ENCODE peak calls at places on chromosomes 5 and 9, in seven cellular contexts. Q, C, E, K, Y, N and S are unnamed samples.

GRCh38 chr9:16133032-16133431 is 580.2 kb downstream of the CCDC171 start:
- DNase-seq in Q (no peak), C (no peak), E (no peak), K (no peak), Y (no peak), N (no peak), S (no peak)

GRCh38 chr5:14816999-14817761 is 54.4 kb downstream of the ANKH start:
- DNase-seq in Q (peak; percentile 89), C (no peak), E (no peak), K (no peak), Y (no peak), N (peak; percentile 95), S (no peak)

GRCh38 chr9:113187935-113188595 is 33.0 kb downstream of the FKBP15 start:
- DNase-seq in Q (peak; percentile 91), C (no peak), E (no peak), K (no peak), Y (no peak), N (peak; percentile 92), S (no peak)

GRCh38 chr5:42944989-42945388 is 95.1 kb downstream of the ANXA2R start:
- DNase-seq in Q (peak; percentile 96), C (no peak), E (no peak), K (no peak), Y (no peak), N (peak; percentile 90), S (no peak)

GRCh38 chr9:93240891-93241334 is 57.0 kb downstream of the WNK2 start:
- DNase-seq in Q (no peak), C (no peak), E (no peak), K (no peak), Y (no peak), N (no peak), S (no peak)

GRCh38 chr5:42490836-42491235 is 67.6 kb downstream of the GHR start:
- DNase-seq in Q (no peak), C (no peak), E (no peak), K (no peak), Y (no peak), N (no peak), S (no peak)

GRCh38 chr5:29902859-29903258 is 1290.6 kb upstream of the CDH6 start:
- DNase-seq in Q (no peak), C (no peak), E (no peak), K (no peak), Y (no peak), N (no peak), S (no peak)

GRCh38 chr5:158765407-158765806 is 334.3 kb downstream of the EBF1 start:
- DNase-seq in Q (no peak), C (peak; percentile 2), E (no peak), K (no peak), Y (no peak), N (no peak), S (no peak)

GRCh38 chr5:111932628-111933027 is 175.6 kb upstream of the NREP start:
- DNase-seq in Q (peak; percentile 61), C (no peak), E (no peak), K (no peak), Y (no peak), N (no peak), S (no peak)

GRCh38 chr9:129058965-129059795 is 21.7 kb upstream of the DOLPP1 start:
- DNase-seq in Q (peak; percentile 33), C (no peak), E (no peak), K (no peak), Y (no peak), N (peak; percentile 24), S (no peak)

GRCh38 chr5:84688566-84688965 is 303.9 kb upstream of the EDIL3 start:
- DNase-seq in Q (peak; percentile 99), C (no peak), E (no peak), K (no peak), Y (no peak), N (peak; percentile 87), S (no peak)

GRCh38 chr9:9108641-9109040 is 1309.1 kb upstream of the DMAC1 start:
- DNase-seq in Q (no peak), C (no peak), E (no peak), K (no peak), Y (peak; percentile 13), N (no peak), S (no peak)

GRCh38 chr9:116383133-116383532 is 229.5 kb downstream of the PAPPA start:
- DNase-seq in Q (no peak), C (no peak), E (no peak), K (no peak), Y (no peak), N (no peak), S (no peak)

GRCh38 chr5:89065919-89066318 is 182.9 kb upstream of the MEF2C start:
- DNase-seq in Q (no peak), C (no peak), E (no peak), K (no peak), Y (no peak), N (no peak), S (no peak)

GRCh38 chr9:38294130-38294529 is 98.4 kb upstream of the ALDH1B1 start:
- DNase-seq in Q (no peak), C (no peak), E (no peak), K (no peak), Y (no peak), N (no peak), S (no peak)

GRCh38 chr9:110257097-110257955 is 1.0 kb upstream of the TXN start:
- DNase-seq in Q (peak; percentile 16), C (peak; percentile 12), E (peak; percentile 32), K (peak; percentile 23), Y (peak; percentile 50), N (no peak), S (no peak)

GRCh38 chr9:4741365-4742031 is 496 bp upstream of the AK3 start:
- DNase-seq in Q (no peak), C (peak; percentile 9), E (peak; percentile 52), K (peak; percentile 66), Y (no peak), N (peak; percentile 4), S (no peak)

GRCh38 chr5:30768061-30768460 is 425.4 kb upstream of the CDH6 start:
- DNase-seq in Q (no peak), C (no peak), E (no peak), K (no peak), Y (no peak), N (no peak), S (no peak)

GRCh38 chr9:89756891-89757537 is 152.2 kb downstream of the GADD45G start:
- DNase-seq in Q (no peak), C (no peak), E (peak; percentile 88), K (no peak), Y (no peak), N (peak; percentile 64), S (no peak)

GRCh38 chr9:129888085-129888808 is 53.0 kb downstream of the USP20 start:
- DNase-seq in Q (no peak), C (peak; percentile 95), E (peak; percentile 62), K (no peak), Y (no peak), N (no peak), S (peak; percentile 86)

DNA sequence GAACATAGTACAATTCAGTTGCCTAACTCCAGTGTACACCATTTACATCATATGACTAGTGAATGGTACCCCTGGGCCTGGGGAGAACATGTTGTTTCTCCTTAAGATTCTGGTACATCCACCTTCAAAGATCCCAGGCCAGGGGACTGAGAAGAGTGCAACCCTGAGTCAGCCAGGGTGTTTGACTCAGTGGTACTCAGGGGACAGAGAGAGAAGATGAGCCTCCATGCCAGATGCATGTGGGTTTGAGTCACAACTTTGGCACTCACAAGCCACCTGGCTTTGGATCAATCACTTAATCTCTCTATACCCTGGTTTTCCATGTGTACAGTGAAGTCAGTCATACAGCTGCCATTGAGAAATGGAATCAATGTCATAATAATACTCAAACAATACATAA is 53.7 kb downstream of the MAP1B start:
- DNase-seq in Q (peak; percentile 71), C (no peak), E (no peak), K (no peak), Y (no peak), N (no peak), S (no peak)
- H3K27ac ChIP-seq in Q (peak overlapping the region; percentile 75), C (no peak overlapping the region), E (peak overlapping the region; percentile 35), K (no peak overlapping the region), Y (no peak overlapping the region), N (peak overlapping the region; percentile 76), S (no peak overlapping the region)

DNA sequence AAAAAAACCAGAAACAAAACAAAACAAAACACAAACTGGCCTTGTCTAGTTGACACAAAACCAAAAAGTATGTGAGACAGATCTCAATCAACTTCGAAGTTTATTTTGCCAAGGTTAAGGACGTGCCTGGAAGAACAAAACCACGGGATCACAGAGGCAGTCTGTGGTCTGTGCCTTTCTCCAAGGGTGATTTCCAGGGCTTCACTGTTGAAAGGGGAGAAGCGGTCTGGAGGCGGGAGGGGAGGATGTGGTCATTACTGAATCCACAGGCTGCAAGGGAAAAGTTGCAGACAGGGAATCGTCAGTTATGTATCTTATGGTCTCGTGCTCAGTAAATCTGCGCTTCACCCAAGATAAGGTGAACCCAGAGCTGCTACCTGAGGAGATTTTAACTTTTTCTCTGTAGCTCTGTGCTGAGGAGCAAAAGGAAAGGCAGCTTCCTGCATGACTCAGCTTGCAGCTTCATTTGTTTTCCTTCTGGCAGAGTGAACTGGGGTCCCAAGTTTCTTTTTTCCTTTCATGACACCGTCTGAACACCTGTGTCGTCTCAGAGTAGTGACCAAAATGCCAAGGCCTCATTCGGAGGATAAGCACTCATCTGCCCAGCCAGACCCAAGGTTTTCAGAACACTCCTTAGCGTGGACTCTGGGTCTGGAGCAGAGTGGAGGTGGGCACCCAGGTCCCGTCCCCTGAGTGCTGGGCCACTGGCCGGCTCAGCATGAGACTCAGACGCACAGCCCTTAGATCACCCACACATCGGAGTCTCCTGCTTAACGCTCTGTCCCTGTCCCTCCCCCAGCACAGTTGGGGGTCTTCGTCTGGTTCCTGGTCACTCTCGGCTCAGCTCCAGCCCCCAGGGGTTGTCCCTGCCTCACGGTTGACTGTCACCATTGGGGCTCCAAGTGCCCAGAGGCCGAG is 25.9 kb downstream of the ROPN1L start:
- DNase-seq in Q (peak; percentile 75), C (no peak), E (no peak), K (no peak), Y (peak; percentile 37), N (peak; percentile 58), S (no peak)
- H3K4me3 ChIP-seq in Q (peak overlapping the region; percentile 22), C (no peak overlapping the region), E (no peak overlapping the region), K (no peak overlapping the region), Y (no peak overlapping the region), N (no peak overlapping the region), S (no peak overlapping the region)

GRCh38 chr9:98429613-98430012 is 174.2 kb upstream of the TBC1D2 start:
- DNase-seq in Q (peak; percentile 90), C (no peak), E (no peak), K (no peak), Y (no peak), N (peak; percentile 80), S (no peak)

GRCh38 chr9:98432134-98432533 is 176.7 kb upstream of the TBC1D2 start:
- DNase-seq in Q (no peak), C (no peak), E (no peak), K (no peak), Y (no peak), N (no peak), S (no peak)

GRCh38 chr9:98432960-98433359 is 177.5 kb upstream of the TBC1D2 start:
- DNase-seq in Q (no peak), C (no peak), E (no peak), K (no peak), Y (no peak), N (no peak), S (no peak)

GRCh38 chr9:98428452-98428851 is 173.0 kb upstream of the TBC1D2 start:
- DNase-seq in Q (no peak), C (no peak), E (no peak), K (no peak), Y (no peak), N (no peak), S (no peak)

GRCh38 chr9:98430535-98430934 is 175.1 kb upstream of the TBC1D2 start:
- DNase-seq in Q (peak; percentile 39), C (no peak), E (no peak), K (no peak), Y (no peak), N (peak; percentile 10), S (no peak)
- H3K27ac ChIP-seq in Q (no peak overlapping the region), C (no peak overlapping the region), E (no peak overlapping the region), K (no peak overlapping the region), Y (no peak overlapping the region), N (no peak overlapping the region), S (no peak overlapping the region)

GRCh38 chr5:116576043-116576713 is 1.6 kb upstream of the SEMA6A start:
- DNase-seq in Q (peak; percentile 16), C (no peak), E (peak; percentile 55), K (peak; percentile 80), Y (peak; percentile 94), N (peak; percentile 68), S (no peak)
- H3K4me3 ChIP-seq in Q (peak overlapping the region; percentile 64), C (no peak overlapping the region), E (peak overlapping the region; percentile 68), K (peak overlapping the region; percentile 71), Y (peak overlapping the region; percentile 99), N (peak overlapping the region; percentile 76), S (no peak overlapping the region)